ENCODE peak calls at places on chromosome 17, in eight cellular contexts. J is anterior cingulate cortex; O is T follicular helper cell; A is sciatic nerve; K is NCI-H1105; L is germinal center; S is mesendoderm; D is activated CD8-positive, alpha-beta memory T cell treated with anti-CD3 and anti-CD28 coated beads for 4 hours. X is an unnamed sample.

GRCh38 chr17:40477796-40478195 is 23.6 kb downstream of the TNS4 start:
- DNase-seq in S (no peak), L (no peak), O (no peak), A (no peak), K (no peak), D (no peak), J (no peak), X (no peak)

GRCh38 chr17:13114601-13115024 is 96.8 kb upstream of the ELAC2 start:
- DNase-seq in K (no peak), D (no peak), A (no peak), S (peak; percentile 72), L (peak; percentile 39), O (no peak), J (no peak), X (no peak)

GRCh38 chr17:66126231-66126630 is 65.7 kb downstream of the CEP112 start:
- DNase-seq in O (no peak), L (no peak), D (no peak), J (no peak), K (no peak), A (no peak), S (no peak), X (no peak)

GRCh38 chr17:48503747-48504146 is 27.1 kb downstream of the HOXB1 start:
- DNase-seq in S (peak; percentile 80), O (no peak), A (no peak), K (no peak), D (no peak), J (no peak), L (no peak), X (no peak)

GRCh38 chr17:19539841-19540311 is 6.2 kb downstream of the SLC47A1 start:
- DNase-seq in A (no peak), D (no peak), L (no peak), J (no peak), K (no peak), O (no peak), S (no peak), X (no peak)

GRCh38 chr17:1967092-1967662 is 58.0 kb downstream of the RTN4RL1 start:
- DNase-seq in J (no peak), S (peak; percentile 88), L (no peak), A (no peak), D (no peak), O (no peak), K (peak; percentile 54), X (no peak)

GRCh38 chr17:43713494-43714162 is 45.0 kb downstream of the SOST start:
- DNase-seq in D (no peak), A (no peak), S (peak; percentile 31), L (peak; percentile 40), K (peak; percentile 6), J (no peak), O (no peak), X (no peak)

GRCh38 chr17:37737971-37738370 is 6.9 kb downstream of the HNF1B start:
- DNase-seq in J (no peak), L (no peak), S (peak; percentile 77), A (no peak), K (no peak), O (no peak), D (no peak), X (no peak)

GRCh38 chr17:38325221-38325851 is 18.4 kb downstream of the GPR179 start:
- DNase-seq in L (peak; percentile 19), O (no peak), D (no peak), S (peak; percentile 71), A (no peak), J (no peak), K (no peak), X (no peak)

GRCh38 chr17:66855204-66855603 is 20.3 kb downstream of the CACNG5 start:
- DNase-seq in S (no peak), O (peak; percentile 5), D (no peak), K (no peak), A (no peak), L (peak; percentile 26), J (no peak), X (peak; percentile 23)

GRCh38 chr17:74235040-74235581 is 21.7 kb downstream of the TTYH2 start:
- DNase-seq in A (no peak), J (peak; percentile 19), S (no peak), L (no peak), O (no peak), D (no peak), K (no peak), X (no peak)

GRCh38 chr17:1647802-1648581 is 1.7 kb downstream of the RILP start:
- DNase-seq in D (no peak), L (no peak), K (no peak), A (peak; percentile 72), S (peak; percentile 83), J (no peak), O (no peak), X (no peak)

GRCh38 chr17:78238823-78239488 is 7.5 kb downstream of the TMEM235 start:
- DNase-seq in A (no peak), L (no peak), K (no peak), O (no peak), D (no peak), J (no peak), S (no peak), X (no peak)

GRCh38 chr17:4427505-4427904 is 6.2 kb upstream of the SPNS3 start:
- DNase-seq in K (no peak), L (peak; percentile 36), S (no peak), J (no peak), D (no peak), O (no peak), A (no peak), X (no peak)

GRCh38 chr17:48003686-48004120 is 32.8 kb downstream of the CDK5RAP3 start:
- DNase-seq in K (peak; percentile 87), O (no peak), J (no peak), S (peak; percentile 53), D (no peak), A (no peak), L (no peak), X (no peak)

GRCh38 chr17:48044851-48045250 is 3.3 kb upstream of the NFE2L1 start:
- DNase-seq in D (no peak), A (no peak), O (no peak), L (no peak), J (no peak), S (no peak), K (no peak), X (no peak)

GRCh38 chr17:61400058-61400785 is 579 bp downstream of the TBX2 start:
- DNase-seq in O (no peak), K (no peak), L (no peak), A (peak; percentile 64), J (no peak), D (no peak), S (peak; percentile 53), X (no peak)

GRCh38 chr17:45994228-45994627 is 4.8 kb upstream of the STH start:
- DNase-seq in D (no peak), L (no peak), O (no peak), A (no peak), S (no peak), J (no peak), K (no peak), X (no peak)

X was measured in central memory CD8-positive, alpha-beta T cell.